ENCODE peak calls at places on chromosomes 11 and 22, in five cellular contexts. One of them, this sample, is unnamed.

GRCh38 chr11:6812391-6813005 is 13.0 kb upstream of the OR6A2 start:
- DNase-seq in stimulated activated CD4-positive, alpha-beta T cell treated with anti-CD3 and anti-CD28 coated beads, Interleukin-15, amount 100 ng/mL, for 1 hour: no peak
- DNase-seq in foreskin fibroblast: peak
- DNase-seq in mucosa of descending colon: no peak
- DNase-seq in activated T-cell treated with anti-CD3 and anti-CD28 coated beads for 1 hour: no peak
- DNase-seq in this sample: no peak

GRCh38 chr11:33663121-33663520 is 37.5 kb downstream of the C11orf91 start:
- DNase-seq in foreskin fibroblast: no peak
- DNase-seq in stimulated activated CD4-positive, alpha-beta T cell treated with anti-CD3 and anti-CD28 coated beads, Interleukin-15, amount 100 ng/mL, for 1 hour: no peak
- DNase-seq in activated T-cell treated with anti-CD3 and anti-CD28 coated beads for 1 hour: no peak
- DNase-seq in mucosa of descending colon: no peak
- DNase-seq in this sample: no peak

GRCh38 chr11:134686418-134686817 is 274.4 kb upstream of the B3GAT1 start:
- DNase-seq in mucosa of descending colon: no peak
- DNase-seq in foreskin fibroblast: no peak
- DNase-seq in stimulated activated CD4-positive, alpha-beta T cell treated with anti-CD3 and anti-CD28 coated beads, Interleukin-15, amount 100 ng/mL, for 1 hour: no peak
- DNase-seq in activated T-cell treated with anti-CD3 and anti-CD28 coated beads for 1 hour: no peak
- DNase-seq in this sample: no peak

GRCh38 chr11:107011977-107012376 is 6.3 kb downstream of the GUCY1A2 start:
- DNase-seq in activated T-cell treated with anti-CD3 and anti-CD28 coated beads for 1 hour: no peak
- DNase-seq in mucosa of descending colon: no peak
- DNase-seq in stimulated activated CD4-positive, alpha-beta T cell treated with anti-CD3 and anti-CD28 coated beads, Interleukin-15, amount 100 ng/mL, for 1 hour: no peak
- DNase-seq in foreskin fibroblast: no peak
- DNase-seq in this sample: no peak

GRCh38 chr22:27726726-27727449 is 74.7 kb downstream of the MN1 start:
- DNase-seq in foreskin fibroblast: peak
- DNase-seq in mucosa of descending colon: peak
- DNase-seq in activated T-cell treated with anti-CD3 and anti-CD28 coated beads for 1 hour: no peak
- DNase-seq in stimulated activated CD4-positive, alpha-beta T cell treated with anti-CD3 and anti-CD28 coated beads, Interleukin-15, amount 100 ng/mL, for 1 hour: no peak
- DNase-seq in this sample: no peak

GRCh38 chr11:72573380-72573949 is 100.8 kb downstream of the PDE2A start:
- DNase-seq in activated T-cell treated with anti-CD3 and anti-CD28 coated beads for 1 hour: no peak
- DNase-seq in stimulated activated CD4-positive, alpha-beta T cell treated with anti-CD3 and anti-CD28 coated beads, Interleukin-15, amount 100 ng/mL, for 1 hour: no peak
- DNase-seq in foreskin fibroblast: peak
- DNase-seq in mucosa of descending colon: no peak
- DNase-seq in this sample: no peak

GRCh38 chr22:38641476-38641875 is 14.7 kb downstream of the FAM227A start:
- DNase-seq in foreskin fibroblast: no peak
- DNase-seq in activated T-cell treated with anti-CD3 and anti-CD28 coated beads for 1 hour: no peak
- DNase-seq in mucosa of descending colon: no peak
- DNase-seq in stimulated activated CD4-positive, alpha-beta T cell treated with anti-CD3 and anti-CD28 coated beads, Interleukin-15, amount 100 ng/mL, for 1 hour: no peak
- DNase-seq in this sample: no peak

GRCh38 chr22:37569009-37569920 is 9.0 kb downstream of the CDC42EP1 start:
- DNase-seq in stimulated activated CD4-positive, alpha-beta T cell treated with anti-CD3 and anti-CD28 coated beads, Interleukin-15, amount 100 ng/mL, for 1 hour: no peak
- DNase-seq in activated T-cell treated with anti-CD3 and anti-CD28 coated beads for 1 hour: no peak
- DNase-seq in mucosa of descending colon: peak
- DNase-seq in foreskin fibroblast: no peak
- DNase-seq in this sample: no peak

GRCh38 chr11:128599729-128600128 is 12.4 kb upstream of the ETS1 start:
- DNase-seq in mucosa of descending colon: no peak
- DNase-seq in stimulated activated CD4-positive, alpha-beta T cell treated with anti-CD3 and anti-CD28 coated beads, Interleukin-15, amount 100 ng/mL, for 1 hour: no peak
- DNase-seq in activated T-cell treated with anti-CD3 and anti-CD28 coated beads for 1 hour: no peak
- DNase-seq in foreskin fibroblast: peak
- DNase-seq in this sample: peak

GRCh38 chr11:128939591-128939990 is 3.1 kb downstream of the TP53AIP1 start:
- DNase-seq in foreskin fibroblast: no peak
- DNase-seq in stimulated activated CD4-positive, alpha-beta T cell treated with anti-CD3 and anti-CD28 coated beads, Interleukin-15, amount 100 ng/mL, for 1 hour: no peak
- DNase-seq in activated T-cell treated with anti-CD3 and anti-CD28 coated beads for 1 hour: no peak
- DNase-seq in mucosa of descending colon: no peak
- DNase-seq in this sample: no peak

GRCh38 chr11:34346551-34346950 is 11.3 kb downstream of the ABTB2 start:
- DNase-seq in mucosa of descending colon: no peak
- DNase-seq in stimulated activated CD4-positive, alpha-beta T cell treated with anti-CD3 and anti-CD28 coated beads, Interleukin-15, amount 100 ng/mL, for 1 hour: no peak
- DNase-seq in foreskin fibroblast: no peak
- DNase-seq in activated T-cell treated with anti-CD3 and anti-CD28 coated beads for 1 hour: no peak
- DNase-seq in this sample: no peak

GRCh38 chr11:660281-660680 is 23.2 kb downstream of the DRD4 start:
- DNase-seq in foreskin fibroblast: no peak
- DNase-seq in activated T-cell treated with anti-CD3 and anti-CD28 coated beads for 1 hour: no peak
- DNase-seq in mucosa of descending colon: peak
- DNase-seq in stimulated activated CD4-positive, alpha-beta T cell treated with anti-CD3 and anti-CD28 coated beads, Interleukin-15, amount 100 ng/mL, for 1 hour: no peak
- DNase-seq in this sample: no peak

GRCh38 chr11:123054301-123055065 is 7.5 kb downstream of the HSPA8 start:
- DNase-seq in foreskin fibroblast: peak
- DNase-seq in mucosa of descending colon: no peak
- DNase-seq in stimulated activated CD4-positive, alpha-beta T cell treated with anti-CD3 and anti-CD28 coated beads, Interleukin-15, amount 100 ng/mL, for 1 hour: no peak
- DNase-seq in activated T-cell treated with anti-CD3 and anti-CD28 coated beads for 1 hour: no peak
- DNase-seq in this sample: no peak